ENCODE peak calls at places on chromosomes 1 and 21, in five cellular contexts. Q, I, Y, K and V are unnamed samples.

GRCh38 chr1:14027099-14027498 is 327.1 kb downstream of the PRDM2 start:
- DNase-seq in Q (no peak), I (no peak), Y (no peak), K (peak), V (no peak)

GRCh38 chr21:21788591-21788990 is 790.4 kb downstream of the NCAM2 start:
- DNase-seq in Q (no peak), I (no peak), Y (no peak), K (no peak), V (no peak)

GRCh38 chr1:25572708-25573590 is 29.5 kb downstream of the LDLRAP1 start:
- DNase-seq in Q (peak), I (peak), Y (no peak), K (peak), V (no peak)

GRCh38 chr1:155968670-155969069 is 9.7 kb downstream of the ARHGEF2 start:
- DNase-seq in Q (no peak), I (no peak), Y (no peak), K (no peak), V (no peak)

GRCh38 chr1:150622219-150622975 is 7.0 kb downstream of the ENSA start:
- DNase-seq in Q (no peak), I (no peak), Y (no peak), K (peak), V (no peak)

GRCh38 chr1:213938776-213939175 is 49.0 kb upstream of the PROX1 start:
- DNase-seq in Q (no peak), I (no peak), Y (no peak), K (no peak), V (no peak)

GRCh38 chr1:77874804-77875445 is 13.5 kb upstream of the NEXN start:
- DNase-seq in Q (peak), I (no peak), Y (peak), K (no peak), V (no peak)

GRCh38 chr1:230308039-230308438 is 118.1 kb downstream of the PGBD5 start:
- DNase-seq in Q (peak), I (peak), Y (peak), K (peak), V (peak)

GRCh38 chr1:88001460-88001859 is 672.8 kb downstream of the LMO4 start:
- DNase-seq in Q (peak), I (no peak), Y (peak), K (no peak), V (no peak)